ENCODE peak calls at places on chromosomes 1 and 21, in four cellular contexts. W is neural crest cell, Q is left lung, H is tibial nerve. R is an unnamed sample.

GRCh38 chr1:112558634-112559033 is 49.9 kb downstream of the WNT2B start:
- DNase-seq in W (no peak), Q (no peak), H (no peak), R (no peak)

GRCh38 chr1:26839339-26839722 is 12.8 kb downstream of the ZDHHC18 start:
- DNase-seq in W (no peak), Q (no peak), H (no peak), R (no peak)

GRCh38 chr1:23732363-23733224 is 10.7 kb upstream of the ELOA start:
- DNase-seq in W (no peak), Q (no peak), H (no peak), R (no peak)

GRCh38 chr1:47785561-47786271 is 211.5 kb downstream of the TRABD2B start:
- DNase-seq in W (no peak), Q (peak; percentile 39), H (no peak), R (no peak)

GRCh38 chr1:101379939-101380338 is 143.1 kb downstream of the S1PR1 start:
- DNase-seq in W (no peak), Q (no peak), H (no peak), R (no peak)

GRCh38 chr1:187691439-187691838 is 862.7 kb downstream of the PLA2G4A start:
- DNase-seq in W (no peak), Q (no peak), H (no peak), R (no peak)

GRCh38 chr1:101302831-101303511 is 66.2 kb downstream of the S1PR1 start:
- DNase-seq in W (no peak), Q (no peak), H (no peak), R (no peak)

GRCh38 chr1:167474191-167474641 is 44.1 kb downstream of the CD247 start:
- DNase-seq in W (no peak), Q (no peak), H (no peak), R (no peak)

GRCh38 chr1:41691424-41691823 is 206.9 kb upstream of the EDN2 start:
- DNase-seq in W (no peak), Q (no peak), H (no peak), R (no peak)

GRCh38 chr1:229844675-229845074 is 218.6 kb downstream of the URB2 start:
- DNase-seq in W (no peak), Q (no peak), H (no peak), R (no peak)

GRCh38 chr1:229841230-229841629 is 215.2 kb downstream of the URB2 start:
- DNase-seq in W (no peak), Q (no peak), H (no peak), R (no peak)

GRCh38 chr1:229845410-229846138 is 219.5 kb downstream of the URB2 start:
- DNase-seq in W (no peak), Q (no peak), H (no peak), R (no peak)

GRCh38 chr1:229842302-229843255 is 216.5 kb downstream of the URB2 start:
- DNase-seq in W (no peak), Q (no peak), H (no peak), R (no peak)

GRCh38 chr1:229843627-229844238 is 217.7 kb downstream of the URB2 start:
- DNase-seq in W (no peak), Q (no peak), H (no peak), R (no peak)
- TF ChIP-seq CTCF in W (no peak), Q (no peak), H (peak; percentile 25), R (no peak)

GRCh38 chr1:154352581-154353459 is 27.5 kb downstream of the ATP8B2 start:
- DNase-seq in W (peak; percentile 55), Q (peak; percentile 88), H (no peak), R (peak; percentile 53)
- TF ChIP-seq CTCF in W (no peak), Q (no peak), H (no peak), R (no peak)

GRCh38 chr1:53410100-53410541 is 49.1 kb upstream of the DMRTB1 start:
- DNase-seq in W (peak; percentile 39), Q (no peak), H (no peak), R (no peak)

GRCh38 chr1:53410691-53411090 is 48.5 kb upstream of the DMRTB1 start:
- DNase-seq in W (no peak), Q (no peak), H (no peak), R (no peak)

GRCh38 chr1:53412285-53413174 is 46.7 kb upstream of the DMRTB1 start:
- DNase-seq in W (no peak), Q (no peak), H (no peak), R (no peak)

GRCh38 chr1:53413175-53414001 is 45.8 kb upstream of the DMRTB1 start:
- DNase-seq in W (no peak), Q (no peak), H (no peak), R (no peak)

GRCh38 chr1:53411541-53412152 is 47.6 kb upstream of the DMRTB1 start:
- DNase-seq in W (no peak), Q (no peak), H (no peak), R (no peak)
- TF ChIP-seq CTCF in W (no peak), Q (no peak), H (no peak), R (no peak)

GRCh38 chr21:35483267-35483666 is 434.2 kb upstream of the RUNX1 start:
- DNase-seq in W (no peak), Q (no peak), H (no peak), R (no peak)

GRCh38 chr21:35485364-35485763 is 436.3 kb upstream of the RUNX1 start:
- DNase-seq in W (no peak), Q (no peak), H (no peak), R (no peak)

GRCh38 chr21:35481005-35481404 is 431.9 kb upstream of the RUNX1 start:
- DNase-seq in W (no peak), Q (no peak), H (no peak), R (no peak)

GRCh38 chr21:35484856-35485255 is 435.8 kb upstream of the RUNX1 start:
- DNase-seq in W (no peak), Q (no peak), H (no peak), R (no peak)

GRCh38 chr21:35484032-35484431 is 434.9 kb upstream of the RUNX1 start:
- DNase-seq in W (no peak), Q (no peak), H (no peak), R (no peak)
- TF ChIP-seq CTCF in W (no peak), Q (no peak), H (no peak), R (no peak)